ENCODE peak calls at places on chromosomes 4 and X, in seven cellular contexts. One of them, this sample, is unnamed.

GRCh38 chr4:123830920-123831319 is 434.3 kb downstream of the SPRY1 start:
- DNase-seq in H1: no peak
- DNase-seq in GM12878: no peak
- DNase-seq in HepG2: no peak
- DNase-seq in HCT116: no peak
- DNase-seq in SK-N-SH: peak
- DNase-seq in K562: no peak
- DNase-seq in this sample: no peak

GRCh38 chr4:43556262-43556661 is 663.7 kb downstream of the GRXCR1 start:
- DNase-seq in GM12878: no peak
- DNase-seq in HepG2: no peak
- DNase-seq in SK-N-SH: no peak
- DNase-seq in HCT116: no peak
- DNase-seq in K562: no peak
- DNase-seq in H1: no peak
- DNase-seq in this sample: no peak

GRCh38 chrX:110346681-110347080 is 12.0 kb upstream of the RTL9 start:
- DNase-seq in HCT116: no peak
- DNase-seq in K562: peak
- DNase-seq in HepG2: no peak
- DNase-seq in SK-N-SH: no peak
- DNase-seq in H1: no peak
- DNase-seq in GM12878: no peak
- DNase-seq in this sample: no peak

GRCh38 chr4:73836373-73837269 is at the start of gene CXCL6:
- DNase-seq in HCT116: no peak
- DNase-seq in K562: no peak
- DNase-seq in HepG2: no peak
- DNase-seq in SK-N-SH: no peak
- DNase-seq in GM12878: no peak
- DNase-seq in H1: no peak
- DNase-seq in this sample: no peak

GRCh38 chr4:38829237-38829636 is 24.6 kb upstream of the TLR1 start:
- DNase-seq in HCT116: no peak
- DNase-seq in K562: no peak
- DNase-seq in H1: no peak
- DNase-seq in SK-N-SH: no peak
- DNase-seq in HepG2: no peak
- DNase-seq in GM12878: no peak
- DNase-seq in this sample: no peak

GRCh38 chrX:50988649-50989048 is 78.1 kb downstream of the BMP15 start:
- DNase-seq in SK-N-SH: peak
- DNase-seq in HepG2: no peak
- DNase-seq in H1: no peak
- DNase-seq in HCT116: no peak
- DNase-seq in K562: peak
- DNase-seq in GM12878: no peak
- DNase-seq in this sample: peak

GRCh38 chr4:136636155-136636554 is 896.1 kb downstream of the PCDH18 start:
- DNase-seq in HCT116: no peak
- DNase-seq in K562: no peak
- DNase-seq in H1: no peak
- DNase-seq in HepG2: no peak
- DNase-seq in GM12878: no peak
- DNase-seq in SK-N-SH: no peak
- DNase-seq in this sample: no peak

GRCh38 chr4:91373546-91373945 is 930.2 kb upstream of the GRID2 start:
- DNase-seq in HCT116: no peak
- DNase-seq in H1: no peak
- DNase-seq in HepG2: no peak
- DNase-seq in GM12878: no peak
- DNase-seq in SK-N-SH: no peak
- DNase-seq in K562: no peak
- DNase-seq in this sample: no peak

GRCh38 chrX:140762061-140762460 is 52.5 kb downstream of the LINC00632 start:
- DNase-seq in HepG2: peak
- DNase-seq in HCT116: no peak
- DNase-seq in GM12878: no peak
- DNase-seq in SK-N-SH: peak
- DNase-seq in K562: peak
- DNase-seq in H1: no peak
- DNase-seq in this sample: peak

GRCh38 chrX:103376118-103376978 is at the start of gene BEX3:
- DNase-seq in GM12878: no peak
- DNase-seq in SK-N-SH: peak
- DNase-seq in K562: no peak
- DNase-seq in HCT116: no peak
- DNase-seq in H1: peak
- DNase-seq in HepG2: peak
- DNase-seq in this sample: peak

DNA sequence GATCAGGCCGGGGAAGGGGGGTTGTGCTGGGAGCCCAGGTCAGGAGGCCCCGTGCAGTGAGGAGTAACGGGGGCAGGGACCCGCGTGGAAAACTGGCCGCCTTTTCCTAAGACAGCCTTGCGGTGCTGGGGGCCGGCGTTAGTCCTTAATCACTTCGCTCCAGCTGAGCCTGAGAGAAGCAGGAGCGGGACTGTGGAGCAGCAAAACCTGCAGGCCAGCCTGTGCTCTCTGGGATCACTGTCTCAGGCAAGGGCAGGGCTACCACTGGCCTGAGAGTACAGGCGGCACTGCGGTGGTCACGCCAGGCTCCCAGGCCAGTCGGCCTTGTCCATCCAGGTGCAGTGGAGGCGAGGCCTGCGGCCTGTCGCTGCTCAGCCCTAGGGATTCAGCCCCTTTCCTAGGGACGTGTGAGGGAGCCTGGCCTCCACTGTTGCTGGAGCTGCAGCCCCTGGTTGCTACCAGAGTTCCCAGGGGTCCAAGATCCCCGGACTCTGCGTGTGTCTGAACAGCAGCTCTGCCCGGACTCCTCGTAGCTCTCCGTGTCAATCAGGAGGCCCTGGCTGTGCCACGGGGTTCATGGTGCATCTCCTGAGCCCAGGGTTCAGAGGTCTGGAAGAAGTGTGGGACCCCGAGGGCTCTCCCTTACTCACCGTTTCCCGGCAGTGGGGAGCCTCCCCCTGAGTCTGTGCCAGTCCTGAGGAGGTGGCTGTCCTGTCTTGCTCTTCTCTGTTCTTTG is 2141.7 kb upstream of the TENM3 start:
- DNase-seq in HepG2: no peak
- DNase-seq in HCT116: no peak
- DNase-seq in H1: no peak
- DNase-seq in K562: no peak
- DNase-seq in SK-N-SH: no peak
- DNase-seq in GM12878: no peak
- DNase-seq in this sample: no peak
- TF ChIP-seq JUND in HepG2: no peak
- TF ChIP-seq JUND in HCT116: no peak
- TF ChIP-seq JUND in H1: no peak
- TF ChIP-seq JUND in K562: no peak
- TF ChIP-seq JUND in SK-N-SH: no peak
- TF ChIP-seq JUND in GM12878: no peak
- TF ChIP-seq JUND in this sample: no peak

DNA sequence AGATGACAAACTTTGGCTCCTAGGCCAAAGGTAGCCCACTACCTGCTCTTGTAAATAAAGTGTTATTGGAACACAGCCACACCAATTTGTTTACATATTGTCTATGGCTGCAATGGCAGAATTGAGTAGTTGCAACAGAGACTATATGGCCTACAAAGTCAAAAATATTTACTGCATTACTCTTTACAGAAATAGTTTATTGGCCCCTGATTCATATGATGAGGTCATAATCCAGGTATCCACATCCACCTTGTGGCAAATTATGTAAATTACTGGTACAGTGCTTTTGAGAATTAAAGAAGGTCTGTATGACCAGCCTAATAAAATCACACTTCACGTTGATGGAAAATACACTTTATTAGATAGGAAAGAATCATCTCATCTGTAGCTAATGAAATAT is 337.0 kb upstream of the DDX53 start:
- DNase-seq in HepG2: no peak
- DNase-seq in HCT116: no peak
- DNase-seq in K562: no peak
- DNase-seq in SK-N-SH: no peak
- DNase-seq in GM12878: no peak
- DNase-seq in H1: no peak
- DNase-seq in this sample: no peak
- TF ChIP-seq JUND in HepG2: no peak
- TF ChIP-seq JUND in HCT116: no peak
- TF ChIP-seq JUND in K562: no peak
- TF ChIP-seq JUND in SK-N-SH: no peak
- TF ChIP-seq JUND in GM12878: no peak
- TF ChIP-seq JUND in H1: no peak
- TF ChIP-seq JUND in this sample: no peak

GRCh38 chr4:24646777-24647460 is 62.6 kb upstream of the DHX15 start:
- DNase-seq in HCT116: no peak
- DNase-seq in HepG2: no peak
- DNase-seq in GM12878: no peak
- DNase-seq in K562: no peak
- DNase-seq in H1: no peak
- DNase-seq in SK-N-SH: no peak
- DNase-seq in this sample: no peak
- TF ChIP-seq JUND in HCT116: no peak
- TF ChIP-seq JUND in HepG2: no peak
- TF ChIP-seq JUND in GM12878: no peak
- TF ChIP-seq JUND in K562: no peak
- TF ChIP-seq JUND in H1: no peak
- TF ChIP-seq JUND in SK-N-SH: no peak
- TF ChIP-seq JUND in this sample: no peak

DNA sequence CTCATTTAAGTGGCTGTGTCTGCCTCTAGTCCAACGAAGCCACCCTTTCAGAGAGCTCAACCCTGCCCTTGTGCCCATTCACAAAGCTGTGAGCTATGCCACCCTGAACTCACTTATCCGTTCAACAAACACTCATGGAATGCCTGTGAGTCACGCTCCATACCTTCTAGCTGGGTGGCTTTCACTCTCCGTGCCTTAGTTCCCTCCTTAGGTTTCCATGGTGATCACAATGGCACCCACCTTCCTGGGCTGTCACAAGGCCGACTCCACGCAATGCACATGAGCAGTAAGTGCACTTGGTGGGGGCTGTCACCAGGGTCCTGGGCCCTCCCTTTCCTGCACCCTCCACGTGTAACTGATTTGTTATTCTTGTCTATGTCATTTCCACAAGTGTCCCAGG is 37.2 kb upstream of the PPP2R2C start:
- DNase-seq in GM12878: no peak
- DNase-seq in HCT116: no peak
- DNase-seq in H1: no peak
- DNase-seq in SK-N-SH: no peak
- DNase-seq in HepG2: no peak
- DNase-seq in K562: no peak
- DNase-seq in this sample: peak
- TF ChIP-seq JUND in GM12878: no peak
- TF ChIP-seq JUND in HCT116: no peak
- TF ChIP-seq JUND in H1: no peak
- TF ChIP-seq JUND in SK-N-SH: no peak
- TF ChIP-seq JUND in HepG2: no peak
- TF ChIP-seq JUND in K562: no peak
- TF ChIP-seq JUND in this sample: no peak

DNA sequence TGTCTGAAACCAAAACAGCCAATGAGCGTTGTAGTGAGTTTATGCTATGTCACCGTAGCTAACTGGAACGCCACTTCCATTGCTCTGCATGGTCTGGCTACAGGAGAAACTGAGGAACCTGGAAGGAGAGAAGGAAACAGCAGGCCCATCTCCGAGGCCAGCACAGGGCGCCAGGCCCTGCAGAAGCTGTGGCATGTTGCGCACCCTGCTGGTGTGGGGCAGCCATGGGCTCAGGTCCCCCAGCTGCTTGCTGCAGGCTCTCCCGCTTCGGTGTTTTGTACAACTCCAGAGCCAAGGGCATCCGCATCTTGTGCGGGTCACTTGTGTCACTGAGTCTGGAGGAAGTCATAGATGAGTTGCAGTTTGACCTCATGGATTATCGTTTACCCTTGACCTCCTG is 89.2 kb downstream of the AFAP1 start:
- DNase-seq in SK-N-SH: no peak
- DNase-seq in HCT116: no peak
- DNase-seq in HepG2: no peak
- DNase-seq in GM12878: no peak
- DNase-seq in H1: no peak
- DNase-seq in K562: peak
- DNase-seq in this sample: no peak
- TF ChIP-seq JUND in SK-N-SH: no peak
- TF ChIP-seq JUND in HCT116: no peak
- TF ChIP-seq JUND in HepG2: no peak
- TF ChIP-seq JUND in GM12878: no peak
- TF ChIP-seq JUND in H1: no peak
- TF ChIP-seq JUND in K562: no peak
- TF ChIP-seq JUND in this sample: no peak

DNA sequence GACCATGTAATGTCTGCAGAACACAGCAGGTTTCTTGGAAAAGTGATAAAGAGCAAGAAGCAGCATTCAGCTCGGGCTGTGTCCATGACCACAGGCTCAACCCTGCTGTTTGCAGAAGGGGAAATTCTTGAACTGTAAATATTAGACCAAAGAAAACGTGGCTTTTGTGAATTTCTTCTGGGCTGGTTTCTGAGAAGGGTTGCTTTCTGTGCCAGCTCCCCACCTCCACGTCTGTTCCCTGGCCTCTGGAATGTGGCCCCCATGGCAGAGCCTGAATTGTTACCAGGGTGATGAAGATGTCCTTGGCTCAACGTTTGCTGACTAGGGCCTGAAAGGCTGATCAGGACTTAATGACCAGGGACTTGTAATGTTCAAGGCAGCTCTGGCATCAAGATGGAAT is 116.0 kb downstream of the CPEB2 start:
- DNase-seq in HCT116: no peak
- DNase-seq in H1: no peak
- DNase-seq in GM12878: no peak
- DNase-seq in HepG2: peak
- DNase-seq in K562: no peak
- DNase-seq in SK-N-SH: no peak
- DNase-seq in this sample: no peak
- TF ChIP-seq JUND in HCT116: no peak
- TF ChIP-seq JUND in H1: no peak
- TF ChIP-seq JUND in GM12878: no peak
- TF ChIP-seq JUND in HepG2: no peak
- TF ChIP-seq JUND in K562: no peak
- TF ChIP-seq JUND in SK-N-SH: no peak
- TF ChIP-seq JUND in this sample: no peak

This sample was measured in T47D.